ENCODE peak calls at places on chromosome 9, in seven cellular contexts. One of them, this sample, is unnamed.

GRCh38 chr9:126849811-126850210 is 10.6 kb upstream of the ZBTB34 start:
- DNase-seq in AG09309: no peak
- DNase-seq in brain microvascular endothelial cell: no peak
- DNase-seq in esophagus squamous epithelium: no peak
- DNase-seq in coronary artery: no peak
- DNase-seq in Panc1: no peak
- DNase-seq in CD8-positive, alpha-beta T cell: no peak
- DNase-seq in this sample: no peak

GRCh38 chr9:92666236-92666635 is 3.7 kb downstream of the IPPK start:
- DNase-seq in Panc1: no peak
- DNase-seq in CD8-positive, alpha-beta T cell: no peak
- DNase-seq in esophagus squamous epithelium: no peak
- DNase-seq in AG09309: no peak
- DNase-seq in coronary artery: no peak
- DNase-seq in brain microvascular endothelial cell: no peak
- DNase-seq in this sample: no peak

GRCh38 chr9:11933926-11934325 is 759.3 kb upstream of the TYRP1 start:
- DNase-seq in coronary artery: no peak
- DNase-seq in AG09309: no peak
- DNase-seq in brain microvascular endothelial cell: peak; percentile 11
- DNase-seq in Panc1: no peak
- DNase-seq in CD8-positive, alpha-beta T cell: no peak
- DNase-seq in esophagus squamous epithelium: no peak
- DNase-seq in this sample: peak; percentile 18

GRCh38 chr9:108784998-108785397 is 70.8 kb downstream of the ACTL7B start:
- DNase-seq in esophagus squamous epithelium: no peak
- DNase-seq in CD8-positive, alpha-beta T cell: no peak
- DNase-seq in Panc1: no peak
- DNase-seq in brain microvascular endothelial cell: peak; percentile 24
- DNase-seq in coronary artery: no peak
- DNase-seq in AG09309: peak; percentile 60
- DNase-seq in this sample: no peak

GRCh38 chr9:34513567-34514214 is 9.1 kb downstream of the ENHO start:
- DNase-seq in brain microvascular endothelial cell: no peak
- DNase-seq in CD8-positive, alpha-beta T cell: no peak
- DNase-seq in Panc1: no peak
- DNase-seq in coronary artery: no peak
- DNase-seq in AG09309: no peak
- DNase-seq in esophagus squamous epithelium: no peak
- DNase-seq in this sample: no peak

GRCh38 chr9:131397100-131397790 is 3.4 kb downstream of the PRRC2B start:
- DNase-seq in Panc1: no peak
- DNase-seq in brain microvascular endothelial cell: no peak
- DNase-seq in CD8-positive, alpha-beta T cell: no peak
- DNase-seq in AG09309: no peak
- DNase-seq in coronary artery: no peak
- DNase-seq in esophagus squamous epithelium: no peak
- DNase-seq in this sample: no peak

GRCh38 chr9:77291714-77292113 is 114.4 kb downstream of the VPS13A start:
- DNase-seq in AG09309: no peak
- DNase-seq in CD8-positive, alpha-beta T cell: no peak
- DNase-seq in esophagus squamous epithelium: no peak
- DNase-seq in coronary artery: no peak
- DNase-seq in Panc1: no peak
- DNase-seq in brain microvascular endothelial cell: peak; percentile 49
- DNase-seq in this sample: no peak

GRCh38 chr9:76115396-76115795 is 224.9 kb downstream of the PCSK5 start:
- DNase-seq in AG09309: no peak
- DNase-seq in esophagus squamous epithelium: no peak
- DNase-seq in Panc1: no peak
- DNase-seq in brain microvascular endothelial cell: no peak
- DNase-seq in coronary artery: no peak
- DNase-seq in CD8-positive, alpha-beta T cell: no peak
- DNase-seq in this sample: no peak

GRCh38 chr9:134168731-134169130 is 4.4 kb upstream of the RNU6ATAC start:
- DNase-seq in Panc1: no peak
- DNase-seq in CD8-positive, alpha-beta T cell: no peak
- DNase-seq in AG09309: no peak
- DNase-seq in esophagus squamous epithelium: no peak
- DNase-seq in brain microvascular endothelial cell: no peak
- DNase-seq in coronary artery: no peak
- DNase-seq in this sample: no peak

GRCh38 chr9:28234899-28235277 is 661.6 kb upstream of the C9orf72 start:
- DNase-seq in CD8-positive, alpha-beta T cell: no peak
- DNase-seq in brain microvascular endothelial cell: peak; percentile 86
- DNase-seq in esophagus squamous epithelium: no peak
- DNase-seq in AG09309: peak; percentile 4
- DNase-seq in Panc1: no peak
- DNase-seq in coronary artery: no peak
- DNase-seq in this sample: no peak

GRCh38 chr9:109889456-109889855 is 109.5 kb downstream of the PALM2AKAP2 start:
- DNase-seq in Panc1: no peak
- DNase-seq in brain microvascular endothelial cell: no peak
- DNase-seq in coronary artery: no peak
- DNase-seq in esophagus squamous epithelium: no peak
- DNase-seq in AG09309: no peak
- DNase-seq in CD8-positive, alpha-beta T cell: no peak
- DNase-seq in this sample: no peak

GRCh38 chr9:3997492-3997891 is 302.4 kb downstream of the GLIS3 start:
- DNase-seq in coronary artery: no peak
- DNase-seq in esophagus squamous epithelium: no peak
- DNase-seq in CD8-positive, alpha-beta T cell: no peak
- DNase-seq in brain microvascular endothelial cell: no peak
- DNase-seq in AG09309: no peak
- DNase-seq in Panc1: no peak
- DNase-seq in this sample: no peak

GRCh38 chr9:36833954-36834353 is 200.1 kb downstream of the PAX5 start:
- DNase-seq in brain microvascular endothelial cell: no peak
- DNase-seq in coronary artery: no peak
- DNase-seq in CD8-positive, alpha-beta T cell: no peak
- DNase-seq in esophagus squamous epithelium: no peak
- DNase-seq in Panc1: no peak
- DNase-seq in AG09309: no peak
- DNase-seq in this sample: no peak

GRCh38 chr9:121992571-121993212 is 100.4 kb downstream of the TTLL11 start:
- DNase-seq in coronary artery: no peak
- DNase-seq in brain microvascular endothelial cell: peak; percentile 57
- DNase-seq in CD8-positive, alpha-beta T cell: peak; percentile 24
- DNase-seq in esophagus squamous epithelium: no peak
- DNase-seq in AG09309: peak; percentile 48
- DNase-seq in Panc1: peak; percentile 22
- DNase-seq in this sample: no peak

DNA sequence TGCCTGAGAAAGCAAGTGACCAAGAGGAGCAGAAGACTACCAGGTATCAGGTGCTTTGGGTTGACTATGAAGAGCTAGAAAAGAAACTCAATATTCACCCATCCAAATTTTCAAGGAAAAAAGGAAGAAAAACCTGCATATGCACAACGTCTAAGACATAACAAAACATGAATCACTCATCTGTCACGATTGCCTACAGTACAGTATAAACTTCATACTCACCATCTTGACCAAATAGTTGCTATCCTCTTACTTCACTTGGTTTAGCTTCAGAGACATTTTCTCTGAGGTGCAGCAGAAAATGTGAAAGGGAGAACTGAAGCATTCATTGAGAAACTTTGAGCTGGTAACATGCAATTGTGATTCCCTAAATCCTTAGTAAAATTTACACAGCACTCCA is 228.6 kb upstream of the MPDZ start:
- DNase-seq in brain microvascular endothelial cell: no peak
- DNase-seq in Panc1: no peak
- DNase-seq in AG09309: no peak
- DNase-seq in CD8-positive, alpha-beta T cell: no peak
- DNase-seq in esophagus squamous epithelium: no peak
- DNase-seq in coronary artery: no peak
- DNase-seq in this sample: no peak
- TF ChIP-seq CTCF in brain microvascular endothelial cell: no peak
- TF ChIP-seq CTCF in Panc1: no peak
- TF ChIP-seq CTCF in AG09309: no peak
- TF ChIP-seq CTCF in CD8-positive, alpha-beta T cell: no peak
- TF ChIP-seq CTCF in esophagus squamous epithelium: no peak
- TF ChIP-seq CTCF in coronary artery: no peak
- TF ChIP-seq CTCF in this sample: no peak

DNA sequence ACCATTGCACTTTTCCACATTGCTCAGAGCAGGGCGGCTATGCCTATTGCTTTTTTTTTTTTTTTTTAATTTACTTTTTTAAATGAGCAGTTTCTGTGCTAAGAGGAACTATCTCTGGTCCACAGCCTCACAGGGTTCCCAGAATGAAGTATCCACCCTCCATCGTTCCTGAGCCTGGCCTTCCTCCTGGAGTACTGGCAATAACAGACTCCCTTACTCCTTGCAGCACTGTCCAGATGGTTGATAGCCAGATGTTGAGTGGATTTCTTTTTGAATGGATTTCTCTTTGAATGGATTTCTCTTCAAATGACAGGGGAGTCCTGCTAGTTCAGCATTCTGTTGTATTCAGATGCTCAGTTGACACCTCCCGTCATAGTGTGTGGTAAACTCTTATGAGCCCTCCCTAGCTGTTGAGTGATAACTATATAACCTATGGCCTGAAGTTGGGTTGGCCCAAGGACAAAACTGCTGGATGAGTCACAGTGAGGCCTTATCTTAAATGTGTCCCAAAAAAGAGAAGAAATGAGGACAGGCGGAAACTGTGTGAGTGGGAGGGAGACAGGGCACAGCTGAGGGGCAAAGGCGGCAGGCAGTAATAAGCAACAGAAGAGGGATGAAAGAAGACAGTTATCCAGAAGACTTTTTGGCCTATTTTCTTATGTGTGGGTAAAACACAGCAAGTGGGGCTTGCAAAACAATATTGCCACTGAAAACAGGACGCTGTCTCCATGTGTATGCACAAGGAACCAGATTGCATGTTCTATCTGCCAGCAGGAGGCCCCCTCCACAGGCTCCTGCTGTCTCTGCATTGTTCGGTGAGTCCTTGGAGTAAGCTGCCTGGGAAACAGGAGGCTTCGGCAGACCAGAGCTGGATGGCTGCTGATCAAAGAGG is 209.5 kb upstream of the S1PR3 start:
- DNase-seq in coronary artery: no peak
- DNase-seq in brain microvascular endothelial cell: peak; percentile 92
- DNase-seq in Panc1: no peak
- DNase-seq in CD8-positive, alpha-beta T cell: no peak
- DNase-seq in AG09309: no peak
- DNase-seq in esophagus squamous epithelium: no peak
- DNase-seq in this sample: no peak
- H3K4me3 ChIP-seq in coronary artery: no peak overlapping the region
- H3K4me3 ChIP-seq in brain microvascular endothelial cell: no peak overlapping the region
- H3K4me3 ChIP-seq in Panc1: no peak overlapping the region
- H3K4me3 ChIP-seq in CD8-positive, alpha-beta T cell: no peak overlapping the region
- H3K4me3 ChIP-seq in AG09309: no peak overlapping the region
- H3K4me3 ChIP-seq in esophagus squamous epithelium: no peak overlapping the region
- H3K4me3 ChIP-seq in this sample: no peak overlapping the region

GRCh38 chr9:136854842-136855460 is 2.8 kb downstream of the MAMDC4 start:
- DNase-seq in esophagus squamous epithelium: no peak
- DNase-seq in Panc1: no peak
- DNase-seq in brain microvascular endothelial cell: no peak
- DNase-seq in coronary artery: no peak
- DNase-seq in CD8-positive, alpha-beta T cell: no peak
- DNase-seq in AG09309: no peak
- DNase-seq in this sample: no peak

GRCh38 chr9:136852664-136853595 is 784 bp downstream of the MAMDC4 start:
- DNase-seq in esophagus squamous epithelium: no peak
- DNase-seq in coronary artery: no peak
- DNase-seq in CD8-positive, alpha-beta T cell: no peak
- DNase-seq in Panc1: no peak
- DNase-seq in brain microvascular endothelial cell: no peak
- DNase-seq in AG09309: no peak
- DNase-seq in this sample: no peak

GRCh38 chr9:136854113-136854841 is 2.1 kb downstream of the MAMDC4 start:
- DNase-seq in CD8-positive, alpha-beta T cell: no peak
- DNase-seq in AG09309: no peak
- DNase-seq in brain microvascular endothelial cell: no peak
- DNase-seq in Panc1: no peak
- DNase-seq in coronary artery: peak; percentile 69
- DNase-seq in esophagus squamous epithelium: no peak
- DNase-seq in this sample: no peak

GRCh38 chr9:136851941-136852663 is at the start of gene MAMDC4:
- DNase-seq in coronary artery: no peak
- DNase-seq in AG09309: no peak
- DNase-seq in esophagus squamous epithelium: no peak
- DNase-seq in Panc1: no peak
- DNase-seq in CD8-positive, alpha-beta T cell: no peak
- DNase-seq in brain microvascular endothelial cell: no peak
- DNase-seq in this sample: no peak

GRCh38 chr9:136853596-136854112 is 1.5 kb downstream of the MAMDC4 start:
- DNase-seq in CD8-positive, alpha-beta T cell: no peak
- DNase-seq in Panc1: no peak
- DNase-seq in AG09309: no peak
- DNase-seq in brain microvascular endothelial cell: no peak
- DNase-seq in coronary artery: no peak
- DNase-seq in esophagus squamous epithelium: no peak
- DNase-seq in this sample: no peak
- TF ChIP-seq CTCF in CD8-positive, alpha-beta T cell: no peak
- TF ChIP-seq CTCF in Panc1: no peak
- TF ChIP-seq CTCF in AG09309: no peak
- TF ChIP-seq CTCF in brain microvascular endothelial cell: no peak
- TF ChIP-seq CTCF in coronary artery: no peak
- TF ChIP-seq CTCF in esophagus squamous epithelium: no peak
- TF ChIP-seq CTCF in this sample: no peak

GRCh38 chr9:136697821-136698526 is 10.7 kb upstream of the AGPAT2 start:
- DNase-seq in AG09309: no peak
- DNase-seq in brain microvascular endothelial cell: no peak
- DNase-seq in coronary artery: no peak
- DNase-seq in esophagus squamous epithelium: no peak
- DNase-seq in Panc1: no peak
- DNase-seq in CD8-positive, alpha-beta T cell: no peak
- DNase-seq in this sample: no peak

GRCh38 chr9:136695435-136695895 is 8.2 kb upstream of the AGPAT2 start:
- DNase-seq in AG09309: no peak
- DNase-seq in coronary artery: no peak
- DNase-seq in CD8-positive, alpha-beta T cell: no peak
- DNase-seq in Panc1: no peak
- DNase-seq in brain microvascular endothelial cell: no peak
- DNase-seq in esophagus squamous epithelium: no peak
- DNase-seq in this sample: no peak

GRCh38 chr9:136697146-136697820 is 10.0 kb upstream of the AGPAT2 start:
- DNase-seq in AG09309: no peak
- DNase-seq in esophagus squamous epithelium: no peak
- DNase-seq in CD8-positive, alpha-beta T cell: no peak
- DNase-seq in coronary artery: no peak
- DNase-seq in Panc1: no peak
- DNase-seq in brain microvascular endothelial cell: no peak
- DNase-seq in this sample: no peak

GRCh38 chr9:136695955-136696354 is 8.7 kb upstream of the AGPAT2 start:
- DNase-seq in AG09309: no peak
- DNase-seq in coronary artery: no peak
- DNase-seq in brain microvascular endothelial cell: no peak
- DNase-seq in esophagus squamous epithelium: no peak
- DNase-seq in CD8-positive, alpha-beta T cell: no peak
- DNase-seq in Panc1: no peak
- DNase-seq in this sample: no peak

DNA sequence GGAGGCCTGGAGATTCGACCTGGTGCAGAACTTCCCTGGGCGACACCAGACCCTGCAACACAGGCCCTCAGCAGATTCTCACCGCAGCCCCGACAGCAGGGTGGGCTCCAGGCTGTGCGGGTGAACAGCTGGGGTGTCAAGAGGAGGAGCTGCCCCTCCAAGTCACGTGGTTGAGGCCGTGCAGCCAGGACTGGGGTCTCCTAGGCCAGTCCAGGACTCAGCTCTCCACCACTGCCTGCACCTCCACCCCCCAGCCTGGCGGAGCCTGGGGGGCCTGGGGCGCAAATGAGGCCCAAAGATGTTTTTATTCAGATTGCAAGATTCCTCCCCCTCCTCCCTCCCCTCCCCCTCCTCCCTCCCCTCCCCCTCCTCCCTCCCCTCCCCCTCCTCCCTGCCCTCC is 9.2 kb upstream of the AGPAT2 start:
- DNase-seq in brain microvascular endothelial cell: no peak
- DNase-seq in coronary artery: no peak
- DNase-seq in CD8-positive, alpha-beta T cell: no peak
- DNase-seq in Panc1: no peak
- DNase-seq in esophagus squamous epithelium: no peak
- DNase-seq in AG09309: no peak
- DNase-seq in this sample: no peak
- H3K4me3 ChIP-seq in brain microvascular endothelial cell: no peak overlapping the region
- H3K4me3 ChIP-seq in coronary artery: no peak overlapping the region
- H3K4me3 ChIP-seq in CD8-positive, alpha-beta T cell: no peak overlapping the region
- H3K4me3 ChIP-seq in Panc1: no peak overlapping the region
- H3K4me3 ChIP-seq in esophagus squamous epithelium: no peak overlapping the region
- H3K4me3 ChIP-seq in AG09309: no peak overlapping the region
- H3K4me3 ChIP-seq in this sample: no peak overlapping the region

This sample was measured in epithelial cell of proximal tubule.